ENCODE peak calls at places on chromosome 10, in eight cellular contexts. M is iPS DF 19.7; H is A172; C is A549; E is effector CD4-positive, alpha-beta T cell; O is Right ventricle myocardium inferior; I is myocyte; A is GM13977. U is an unnamed sample.

GRCh38 chr10:132545659-132546367 is 8.2 kb downstream of the INPP5A start:
- DNase-seq in H (no peak), M (no peak), A (peak; percentile 10), O (peak; percentile 61), E (no peak), I (no peak), C (no peak), U (no peak)

GRCh38 chr10:8416755-8417154 is 362.3 kb downstream of the GATA3 start:
- DNase-seq in A (no peak), H (no peak), C (no peak), O (no peak), E (peak; percentile 15), M (no peak), I (no peak), U (no peak)

GRCh38 chr10:22670796-22671195 is 43.6 kb downstream of the PIP4K2A start:
- DNase-seq in I (peak; percentile 59), A (no peak), H (no peak), E (no peak), O (no peak), C (no peak), M (no peak), U (no peak)

GRCh38 chr10:538895-539294 is 150.6 kb downstream of the DIP2C start:
- DNase-seq in A (no peak), E (no peak), I (no peak), O (no peak), C (no peak), H (no peak), M (no peak), U (no peak)

GRCh38 chr10:22346087-22346661 is 878 bp downstream of the SPAG6 start:
- DNase-seq in H (no peak), E (no peak), C (no peak), M (no peak), A (no peak), O (no peak), I (no peak), U (no peak)

GRCh38 chr10:48614481-48615383 is 9.9 kb upstream of the ARHGAP22 start:
- DNase-seq in E (no peak), I (no peak), M (no peak), H (no peak), C (no peak), A (no peak), O (no peak), U (no peak)

GRCh38 chr10:86104611-86105145 is 261.9 kb downstream of the GRID1 start:
- DNase-seq in O (no peak), M (no peak), I (no peak), A (no peak), C (no peak), E (no peak), H (no peak), U (no peak)

GRCh38 chr10:77305650-77306632 is 331.7 kb downstream of the KCNMA1 start:
- DNase-seq in A (no peak), I (no peak), O (no peak), M (no peak), C (no peak), E (no peak), H (no peak), U (no peak)

GRCh38 chr10:119517235-119518141 is 25.0 kb downstream of the RGS10 start:
- DNase-seq in M (no peak), H (peak; percentile 75), A (peak; percentile 74), I (peak; percentile 70), C (no peak), O (no peak), E (peak; percentile 43), U (no peak)

GRCh38 chr10:100816671-100817070 is 71.3 kb downstream of the PAX2 start:
- DNase-seq in C (no peak), O (no peak), A (no peak), H (no peak), I (no peak), M (no peak), E (no peak), U (no peak)

GRCh38 chr10:48821692-48822091 is 117.9 kb downstream of the LRRC18 start:
- DNase-seq in A (no peak), E (no peak), M (no peak), O (no peak), H (no peak), C (no peak), I (no peak), U (no peak)

GRCh38 chr10:69883680-69884375 is 82.1 kb downstream of the COL13A1 start:
- DNase-seq in O (no peak), H (no peak), M (no peak), I (peak; percentile 98), C (no peak), E (no peak), A (no peak), U (no peak)

GRCh38 chr10:95758351-95759025 is 2.5 kb downstream of the ENTPD1 start:
- DNase-seq in M (no peak), E (no peak), A (peak; percentile 44), I (peak; percentile 9), C (peak; percentile 4), H (no peak), O (no peak), U (no peak)

GRCh38 chr10:124722812-124723783 is 21.1 kb downstream of the FAM53B start:
- DNase-seq in A (peak; percentile 92), M (no peak), H (no peak), I (no peak), C (no peak), O (peak; percentile 78), E (peak; percentile 43), U (no peak)

GRCh38 chr10:22086730-22087364 is 83.3 kb upstream of the DNAJC1 start:
- DNase-seq in M (peak; percentile 9), A (no peak), C (peak; percentile 44), I (peak; percentile 81), O (peak; percentile 93), H (peak; percentile 18), E (no peak), U (no peak)

GRCh38 chr10:31745612-31746376 is 182.8 kb downstream of the ARHGAP12 start:
- DNase-seq in C (peak; percentile 41), A (peak; percentile 40), H (peak; percentile 99), I (peak; percentile 99), O (no peak), M (no peak), E (no peak), U (no peak)

GRCh38 chr10:132547421-132547861 is 9.9 kb downstream of the INPP5A start:
- DNase-seq in H (no peak), I (no peak), O (peak; percentile 45), A (peak; percentile 30), M (no peak), C (no peak), E (no peak), U (no peak)

GRCh38 chr10:110923856-110924493 is 4.6 kb downstream of the SHOC2 start:
- DNase-seq in A (no peak), E (no peak), C (peak; percentile 56), I (no peak), H (no peak), O (no peak), M (no peak), U (no peak)

GRCh38 chr10:511101-511848 is 178.2 kb downstream of the DIP2C start:
- DNase-seq in I (peak; percentile 94), O (peak; percentile 95), A (peak; percentile 87), H (peak; percentile 89), M (peak; percentile 70), C (peak; percentile 93), E (peak; percentile 69), U (peak; percentile 84)

GRCh38 chr10:71985542-71986250 is 21.5 kb downstream of the CHST3 start:
- DNase-seq in O (peak; percentile 86), M (no peak), C (no peak), H (no peak), E (no peak), A (peak; percentile 66), I (peak; percentile 46), U (no peak)

GRCh38 chr10:88582806-88583583 is at the start of gene RNLS:
- DNase-seq in C (peak; percentile 74), M (peak; percentile 25), H (peak; percentile 45), I (peak; percentile 2), E (peak; percentile 48), A (peak; percentile 60), O (peak; percentile 91), U (peak; percentile 35)

GRCh38 chr10:95246582-95247051 is 44.2 kb downstream of the PDLIM1 start:
- DNase-seq in A (peak; percentile 54), E (peak; percentile 47), I (peak; percentile 79), C (peak; percentile 80), O (peak; percentile 83), M (no peak), H (peak; percentile 78), U (peak; percentile 81)

GRCh38 chr10:80407836-80408197 is 534 bp upstream of the PRXL2A start:
- DNase-seq in H (peak; percentile 42), M (no peak), O (no peak), A (no peak), C (peak; percentile 69), E (no peak), I (no peak), U (no peak)

U was measured in iPS DF 6.9.